ENCODE peak calls at places on chromosomes 4 and X, in five cellular contexts. N is transverse colon, U is left ventricle myocardium inferior, O is Peyer's patch, B is lower leg skin. I is an unnamed sample.

GRCh38 chrX:4547218-4547836 is 833.9 kb upstream of the PRKX start:
- DNase-seq in N (peak; percentile 32), U (no peak), O (peak; percentile 71), B (no peak), I (no peak)

GRCh38 chrX:17591741-17592110 is 145.6 kb upstream of the SCML1 start:
- DNase-seq in N (no peak), U (no peak), O (no peak), B (no peak), I (no peak)

GRCh38 chr4:1872918-1873269 is 1.7 kb downstream of the NSD2 start:
- DNase-seq in N (no peak), U (no peak), O (no peak), B (no peak), I (no peak)

GRCh38 chr4:184265566-184266351 is 48.1 kb upstream of the ENPP6 start:
- DNase-seq in N (peak; percentile 49), U (no peak), O (peak; percentile 69), B (peak; percentile 76), I (no peak)

GRCh38 chrX:1386338-1387127 is 5.4 kb downstream of the SLC25A6 start:
- DNase-seq in N (no peak), U (no peak), O (peak; percentile 45), B (peak; percentile 83), I (peak; percentile 51)

GRCh38 chrX:34918856-34919255 is 23.7 kb upstream of the FAM47B start:
- DNase-seq in N (no peak), U (no peak), O (no peak), B (no peak), I (no peak)

GRCh38 chr4:109251396-109251795 is 51.1 kb downstream of the COL25A1 start:
- DNase-seq in N (no peak), U (no peak), O (no peak), B (no peak), I (no peak)

GRCh38 chrX:120753413-120754251 is 122.0 kb downstream of the CT47B1 start:
- DNase-seq in N (peak; percentile 19), U (no peak), O (peak; percentile 72), B (no peak), I (no peak)

GRCh38 chr4:1400861-1401408 is 5.3 kb downstream of the NKX1-1 start:
- DNase-seq in N (no peak), U (no peak), O (peak; percentile 40), B (peak; percentile 48), I (peak; percentile 12)

GRCh38 chr4:173538148-173538902 is 8.3 kb upstream of the HAND2 start:
- DNase-seq in N (no peak), U (peak; percentile 74), O (no peak), B (no peak), I (peak; percentile 63)

GRCh38 chr4:40825014-40825838 is 75.5 kb downstream of the NSUN7 start:
- DNase-seq in N (no peak), U (no peak), O (no peak), B (peak; percentile 68), I (no peak)

GRCh38 chr4:147707892-147708672 is 23.8 kb upstream of the ARHGAP10 start:
- DNase-seq in N (peak; percentile 33), U (no peak), O (peak; percentile 84), B (no peak), I (no peak)

GRCh38 chr4:108940086-108941033 is 177.5 kb upstream of the ETNPPL start:
- DNase-seq in N (no peak), U (no peak), O (no peak), B (no peak), I (no peak)

GRCh38 chr4:24928708-24929107 is 15.9 kb upstream of the CCDC149 start:
- DNase-seq in N (no peak), U (no peak), O (no peak), B (no peak), I (no peak)

DNA sequence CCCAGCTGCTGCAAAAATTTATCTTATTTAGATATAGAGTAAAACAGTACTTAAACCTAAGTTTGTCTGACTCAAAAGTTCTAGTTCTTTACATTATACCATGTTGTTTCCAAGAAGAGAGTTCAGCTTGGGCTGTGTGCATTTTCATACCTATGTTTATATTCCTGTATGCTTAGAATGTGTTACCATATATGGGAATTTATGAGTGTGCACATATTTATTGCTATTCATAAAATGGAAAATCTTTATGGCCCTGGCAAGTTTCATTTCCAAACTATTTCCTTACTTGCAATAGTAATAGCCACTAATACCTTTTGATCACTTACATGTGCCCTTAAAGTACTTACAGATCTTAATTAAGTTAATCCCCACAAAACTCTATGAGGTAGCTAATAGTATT is 2.6 kb downstream of the HEPH start:
- DNase-seq in N (no peak), U (no peak), O (no peak), B (no peak), I (no peak)
- H3K4me3 ChIP-seq in N (no peak overlapping the region), U (no peak overlapping the region), O (peak overlapping the region; percentile 51), B (no peak overlapping the region), I (no peak overlapping the region)

GRCh38 chrX:24672701-24673190 is 21.0 kb upstream of the POLA1 start:
- DNase-seq in N (no peak), U (no peak), O (no peak), B (no peak), I (no peak)
- TF ChIP-seq CTCF in N (no peak), U (no peak), O (no peak), B (no peak), I (no peak)

GRCh38 chrX:30975467-30975866 is 86.4 kb upstream of the TAB3 start:
- DNase-seq in N (no peak), U (no peak), O (no peak), B (no peak), I (no peak)

GRCh38 chrX:30967516-30967915 is 78.5 kb upstream of the TAB3 start:
- DNase-seq in N (no peak), U (no peak), O (no peak), B (no peak), I (no peak)

GRCh38 chrX:30973784-30974427 is 84.9 kb upstream of the TAB3 start:
- DNase-seq in N (no peak), U (no peak), O (no peak), B (no peak), I (no peak)

GRCh38 chrX:30971761-30972603 is 82.9 kb upstream of the TAB3 start:
- DNase-seq in N (peak; percentile 17), U (no peak), O (peak; percentile 68), B (no peak), I (no peak)
- H3K4me3 ChIP-seq in N (no peak overlapping the region), U (peak overlapping the region; percentile 51), O (peak overlapping the region; percentile 29), B (no peak overlapping the region), I (peak overlapping the region; percentile 39)

GRCh38 chrX:74613350-74614192 is 853 bp downstream of the RLIM start:
- DNase-seq in N (peak; percentile 7), U (no peak), O (peak; percentile 48), B (no peak), I (no peak)
- TF ChIP-seq CTCF in N (no peak), U (no peak), O (no peak), B (no peak), I (no peak)

GRCh38 chr4:101200561-101200960 is 146.8 kb downstream of the PPP3CA start:
- DNase-seq in N (no peak), U (no peak), O (no peak), B (no peak), I (no peak)
- H3K4me3 ChIP-seq in N (no peak overlapping the region), U (no peak overlapping the region), O (no peak overlapping the region), B (no peak overlapping the region), I (no peak overlapping the region)

I was measured in heart left ventricle.